ENCODE peak calls at places on chromosomes 6 and 20, in four cellular contexts. E, Z, L and Q are unnamed samples.

GRCh38 chr6:113630738-113631535 is 226.2 kb upstream of the MARCKS start:
- DNase-seq in E (no peak), Z (peak), L (peak), Q (no peak)

GRCh38 chr20:49219924-49220831 is 962 bp downstream of the DDX27 start:
- DNase-seq in E (no peak), Z (no peak), L (no peak), Q (no peak)

GRCh38 chr20:57856658-57857057 is 146.8 kb upstream of the PMEPA1 start:
- DNase-seq in E (no peak), Z (no peak), L (no peak), Q (no peak)

GRCh38 chr20:7667194-7667593 is 273.1 kb downstream of the HAO1 start:
- DNase-seq in E (no peak), Z (no peak), L (no peak), Q (no peak)

GRCh38 chr6:79864421-79864820 is 82.9 kb downstream of the ELOVL4 start:
- DNase-seq in E (peak), Z (no peak), L (no peak), Q (no peak)

GRCh38 chr6:36595168-36595818 is 1.1 kb downstream of the SRSF3 start:
- DNase-seq in E (no peak), Z (no peak), L (peak), Q (no peak)

GRCh38 chr20:57391439-57392129 is 388 bp downstream of the RBM38 start:
- DNase-seq in E (peak), Z (peak), L (no peak), Q (no peak)

GRCh38 chr6:80235647-80236046 is 129.2 kb downstream of the BCKDHB start:
- DNase-seq in E (no peak), Z (no peak), L (no peak), Q (no peak)

GRCh38 chr6:54493138-54493537 is 184.9 kb downstream of the TINAG start:
- DNase-seq in E (no peak), Z (no peak), L (no peak), Q (peak)

GRCh38 chr6:35776364-35777215 is at the start of gene CLPSL2:
- DNase-seq in E (no peak), Z (no peak), L (no peak), Q (no peak)

GRCh38 chr6:106702451-106703110 is 73.2 kb downstream of the QRSL1 start:
- DNase-seq in E (peak), Z (peak), L (no peak), Q (no peak)

GRCh38 chr6:15776458-15776980 is 113.7 kb upstream of the DTNBP1 start:
- DNase-seq in E (no peak), Z (no peak), L (no peak), Q (no peak)

GRCh38 chr6:41182069-41183034 is 18.6 kb downstream of the TREML2 start:
- DNase-seq in E (peak), Z (peak), L (peak), Q (peak)

GRCh38 chr6:2857580-2858337 is 16.1 kb upstream of the SERPINB1 start:
- DNase-seq in E (no peak), Z (peak), L (peak), Q (peak)

GRCh38 chr6:110048221-110048875 is 70.2 kb downstream of the GPR6 start:
- DNase-seq in E (no peak), Z (no peak), L (no peak), Q (no peak)

GRCh38 chr6:37188962-37189510 is 19.1 kb downstream of the PIM1 start:
- DNase-seq in E (no peak), Z (no peak), L (no peak), Q (no peak)

GRCh38 chr6:166420351-166420750 is 37.6 kb upstream of the MPC1 start:
- DNase-seq in E (no peak), Z (no peak), L (peak), Q (no peak)

GRCh38 chr6:14270925-14271791 is 153.6 kb downstream of the CD83 start:
- DNase-seq in E (peak), Z (peak), L (peak), Q (peak)

GRCh38 chr20:57263127-57263609 is 3.3 kb downstream of the BMP7 start:
- DNase-seq in E (no peak), Z (no peak), L (no peak), Q (no peak)

GRCh38 chr20:58102744-58103516 is 125.5 kb downstream of the ANKRD60 start:
- DNase-seq in E (no peak), Z (no peak), L (no peak), Q (no peak)

GRCh38 chr6:12313992-12314589 is 23.9 kb downstream of the EDN1 start:
- DNase-seq in E (peak), Z (peak), L (no peak), Q (peak)

GRCh38 chr6:107821591-107821990 is 2.5 kb downstream of the SCML4 start:
- DNase-seq in E (no peak), Z (no peak), L (no peak), Q (no peak)

GRCh38 chr6:43750622-43751021 is 19.4 kb upstream of the VEGFA start:
- DNase-seq in E (no peak), Z (no peak), L (no peak), Q (no peak)

GRCh38 chr6:43748765-43749164 is 21.2 kb upstream of the VEGFA start:
- DNase-seq in E (no peak), Z (no peak), L (no peak), Q (no peak)

GRCh38 chr6:43746613-43747101 is 23.4 kb upstream of the VEGFA start:
- DNase-seq in E (no peak), Z (no peak), L (no peak), Q (no peak)

GRCh38 chr6:43747734-43748133 is 22.3 kb upstream of the VEGFA start:
- DNase-seq in E (no peak), Z (no peak), L (no peak), Q (no peak)

DNA sequence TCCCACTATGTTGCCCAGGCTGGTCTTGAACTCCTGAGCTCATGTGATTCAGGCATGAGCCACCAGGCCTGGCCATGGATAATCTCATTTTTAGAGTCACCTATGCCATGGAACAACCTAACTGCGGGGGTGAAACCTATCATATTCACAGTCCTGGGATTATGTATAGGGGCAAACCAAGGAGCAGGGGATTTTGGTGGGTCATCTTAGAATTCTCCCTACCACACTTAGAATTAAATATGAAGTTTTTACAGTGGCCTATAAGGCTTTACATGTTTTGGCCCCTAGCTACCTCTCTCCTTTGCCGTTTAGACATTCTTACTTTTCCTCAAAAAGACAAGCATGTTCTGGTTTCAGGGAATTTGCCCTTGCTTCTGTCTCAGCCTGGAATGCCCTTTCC is 20.6 kb upstream of the VEGFA start:
- DNase-seq in E (no peak), Z (no peak), L (no peak), Q (no peak)
- TF ChIP-seq POLR2AphosphoS5 in E (no peak), Z (no peak), L (no peak), Q (no peak)

GRCh38 chr6:100281471-100281878 is 183.2 kb downstream of the SIM1 start:
- DNase-seq in E (no peak), Z (no peak), L (no peak), Q (no peak)
- TF ChIP-seq POLR2AphosphoS5 in E (no peak), Z (no peak), L (no peak), Q (no peak)

GRCh38 chr6:33577718-33578117 is 2.4 kb downstream of the BAK1 start:
- DNase-seq in E (no peak), Z (peak), L (no peak), Q (no peak)

GRCh38 chr6:33578164-33578563 is 1.9 kb downstream of the BAK1 start:
- DNase-seq in E (no peak), Z (no peak), L (no peak), Q (no peak)

GRCh38 chr6:33578588-33579011 is 1.5 kb downstream of the BAK1 start:
- DNase-seq in E (peak), Z (peak), L (peak), Q (no peak)

GRCh38 chr6:33576668-33577067 is 3.4 kb downstream of the BAK1 start:
- DNase-seq in E (no peak), Z (no peak), L (no peak), Q (no peak)

GRCh38 chr6:33577106-33577535 is 3.0 kb downstream of the BAK1 start:
- DNase-seq in E (peak), Z (peak), L (peak), Q (no peak)
- TF ChIP-seq POLR2AphosphoS5 in E (no peak), Z (peak), L (peak), Q (peak)

GRCh38 chr6:353642-354614 is 37.6 kb upstream of the IRF4 start:
- DNase-seq in E (peak), Z (no peak), L (no peak), Q (no peak)

GRCh38 chr6:355809-356208 is 35.7 kb upstream of the IRF4 start:
- DNase-seq in E (no peak), Z (no peak), L (no peak), Q (no peak)

GRCh38 chr6:352896-353470 is 38.6 kb upstream of the IRF4 start:
- DNase-seq in E (no peak), Z (no peak), L (no peak), Q (no peak)

GRCh38 chr6:355373-355772 is 36.2 kb upstream of the IRF4 start:
- DNase-seq in E (no peak), Z (no peak), L (no peak), Q (no peak)

DNA sequence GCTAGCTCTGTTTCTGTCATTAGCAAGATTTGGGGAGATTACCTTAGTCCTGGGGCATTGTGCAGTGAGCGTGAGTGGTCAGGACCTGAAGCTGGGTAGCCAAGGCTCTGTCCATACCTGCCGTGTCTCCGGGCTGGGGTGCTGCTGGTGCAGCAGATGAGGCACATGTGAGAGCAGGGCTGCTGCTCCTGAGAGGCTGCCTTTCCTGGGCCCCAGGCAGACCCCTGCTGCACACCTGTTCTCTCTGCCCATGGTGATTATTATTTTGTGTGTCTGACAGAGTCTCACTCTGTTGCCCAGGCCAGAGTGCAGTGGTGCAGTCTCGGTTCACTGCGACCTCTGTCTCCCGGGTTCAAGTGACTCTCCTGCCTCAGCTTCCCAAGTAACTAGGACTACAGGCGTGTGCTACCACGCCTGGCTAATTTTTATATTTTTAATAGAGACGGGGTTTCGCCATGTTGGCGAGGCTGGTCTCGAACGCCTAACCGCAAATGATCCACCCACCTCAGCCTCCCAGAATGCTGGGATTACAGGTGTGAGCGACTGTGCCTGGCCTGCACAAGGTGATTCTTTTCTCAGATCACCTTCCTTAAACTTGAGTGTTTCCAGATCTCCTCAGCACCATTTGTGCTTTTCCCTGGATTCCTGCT is 36.8 kb upstream of the IRF4 start:
- DNase-seq in E (no peak), Z (no peak), L (no peak), Q (no peak)
- TF ChIP-seq POLR2AphosphoS5 in E (no peak), Z (no peak), L (no peak), Q (no peak)

DNA sequence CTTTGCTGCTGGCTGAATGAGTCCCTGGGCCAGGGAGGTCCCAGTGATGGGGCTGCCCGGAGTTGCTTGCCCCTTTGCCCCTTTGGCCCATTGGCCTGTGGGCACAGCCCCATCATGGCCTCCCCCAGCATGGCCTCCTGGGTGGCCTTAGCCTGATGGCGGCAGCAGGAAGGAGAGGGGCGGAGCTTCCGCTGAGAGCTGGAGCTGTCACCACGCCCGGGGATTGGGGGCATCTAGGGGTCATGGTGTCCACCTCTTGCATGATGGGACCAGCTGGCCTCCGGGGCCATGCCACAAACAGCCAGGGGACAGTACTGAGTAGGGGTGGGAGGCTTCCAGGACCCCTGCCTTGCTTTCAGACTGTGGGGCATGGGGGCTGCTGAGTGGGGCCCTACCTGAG is 31.5 kb upstream of the GATA5 start:
- DNase-seq in E (no peak), Z (no peak), L (no peak), Q (no peak)
- TF ChIP-seq POLR2AphosphoS5 in E (no peak), Z (no peak), L (no peak), Q (no peak)

DNA sequence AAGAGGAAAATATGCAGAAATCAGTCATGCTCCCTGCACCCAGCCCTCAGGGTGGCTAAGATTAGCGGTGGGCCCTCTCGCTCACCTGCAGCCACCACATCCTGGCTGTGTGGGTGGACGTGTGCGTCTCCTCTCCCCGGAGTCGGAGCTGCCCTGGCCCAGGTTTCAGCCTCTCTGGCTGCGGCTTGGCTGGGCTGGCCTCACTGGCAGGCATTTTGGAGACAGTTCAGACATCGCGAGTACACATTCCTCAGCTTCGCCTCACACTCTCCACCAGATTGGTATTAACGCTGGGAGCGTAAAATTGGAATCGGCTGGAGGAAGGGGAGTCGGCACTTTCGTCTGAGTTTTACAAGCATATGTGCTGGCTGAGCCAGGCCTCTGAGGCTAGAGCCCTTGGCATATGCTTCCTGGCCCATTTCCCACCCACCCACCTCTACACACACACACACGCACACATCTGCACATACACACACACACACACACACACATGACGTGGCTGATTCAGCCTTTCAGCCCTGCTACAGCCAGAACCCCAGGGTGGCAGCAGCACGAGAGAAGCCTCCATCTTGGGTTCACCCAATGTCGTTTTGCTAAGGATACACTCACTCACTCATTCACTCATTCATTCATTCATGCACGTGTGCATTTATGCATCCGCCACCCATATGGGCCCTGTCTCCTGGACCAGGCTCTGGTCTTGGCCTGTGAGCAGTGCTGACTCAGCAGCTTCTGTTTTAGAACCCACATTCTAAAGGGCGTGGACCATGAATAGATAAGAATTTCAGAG is 42.9 kb downstream of the BCAS4 start:
- DNase-seq in E (no peak), Z (no peak), L (no peak), Q (no peak)
- TF ChIP-seq POLR2AphosphoS5 in E (no peak), Z (no peak), L (no peak), Q (no peak)

GRCh38 chr6:117503211-117503610 is 20.7 kb downstream of the DCBLD1 start:
- DNase-seq in E (no peak), Z (no peak), L (no peak), Q (no peak)

GRCh38 chr6:117504478-117505144 is 22.1 kb downstream of the DCBLD1 start:
- DNase-seq in E (no peak), Z (peak), L (no peak), Q (no peak)

GRCh38 chr6:117502580-117502979 is 20.1 kb downstream of the DCBLD1 start:
- DNase-seq in E (no peak), Z (no peak), L (no peak), Q (no peak)

GRCh38 chr6:117506180-117506835 is 23.8 kb downstream of the DCBLD1 start:
- DNase-seq in E (no peak), Z (no peak), L (no peak), Q (no peak)

GRCh38 chr6:117505337-117505736 is 22.9 kb downstream of the DCBLD1 start:
- DNase-seq in E (no peak), Z (no peak), L (no peak), Q (no peak)
- TF ChIP-seq POLR2AphosphoS5 in E (no peak), Z (no peak), L (no peak), Q (no peak)

DNA sequence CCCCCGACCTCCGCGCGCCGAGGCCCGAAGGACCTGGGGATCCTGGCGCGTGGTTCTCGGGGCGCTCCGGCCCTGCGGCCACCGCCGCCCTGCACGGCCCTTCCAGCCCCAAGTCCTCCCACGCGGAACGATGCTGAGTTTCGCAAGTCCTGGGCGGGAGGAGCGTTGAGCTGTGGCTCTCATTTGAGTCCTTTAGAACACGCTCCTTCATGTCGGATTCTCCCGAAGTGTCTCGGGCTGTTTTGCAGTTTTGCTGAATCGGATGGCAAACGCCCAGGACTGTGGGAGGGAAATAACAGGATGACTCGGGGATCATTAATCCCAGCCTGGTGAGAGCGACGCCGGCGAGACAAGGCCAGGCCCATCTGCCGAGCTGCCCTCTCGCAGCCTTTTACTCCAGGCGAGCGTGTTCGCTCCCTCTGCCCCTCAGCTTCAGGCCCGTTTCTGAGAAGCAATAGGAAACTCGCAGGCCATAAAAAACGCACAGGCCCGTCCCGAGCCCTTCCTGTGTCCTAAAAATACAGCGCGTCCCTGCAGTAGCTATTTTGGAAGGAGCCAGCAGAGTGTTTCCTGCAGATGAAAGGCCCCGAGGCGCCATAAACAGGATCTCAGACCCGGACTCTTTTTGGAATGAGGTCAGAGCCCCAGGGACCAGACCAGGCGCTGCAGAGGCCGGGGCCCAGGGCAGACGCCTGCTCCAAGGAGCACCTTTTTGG is 153.5 kb downstream of the DLL1 start:
- DNase-seq in E (peak), Z (peak), L (no peak), Q (no peak)
- TF ChIP-seq POLR2AphosphoS5 in E (no peak), Z (no peak), L (no peak), Q (no peak)

DNA sequence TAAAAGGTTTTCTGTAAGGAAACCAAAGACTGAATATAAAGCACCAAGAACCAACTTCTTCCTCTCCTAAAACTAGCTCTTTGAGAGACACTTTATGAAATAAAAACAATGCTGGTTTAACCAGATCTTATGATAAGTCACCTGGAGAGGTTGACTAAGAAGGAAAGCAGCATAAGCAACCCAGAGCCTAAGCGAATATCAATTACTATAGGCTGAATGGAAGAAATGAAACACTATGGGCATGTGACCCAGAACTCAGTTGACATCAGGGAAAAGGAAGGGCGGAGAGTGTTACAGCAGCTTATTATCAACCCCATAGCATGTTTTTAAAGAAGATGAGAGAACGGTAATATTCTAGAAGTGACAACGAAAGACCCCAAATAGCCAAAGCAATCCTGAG is 94.1 kb upstream of the STMND1 start:
- DNase-seq in E (no peak), Z (no peak), L (no peak), Q (no peak)
- TF ChIP-seq POLR2AphosphoS5 in E (no peak), Z (no peak), L (no peak), Q (no peak)